ENCODE peak calls at places on chromosomes 4 and X, in seven cellular contexts. One of them, this sample, is unnamed.

GRCh38 chr4:79874197-79874596 is 198.8 kb downstream of the ANTXR2 start:
- DNase-seq in body of pancreas: no peak
- DNase-seq in A549: no peak
- DNase-seq in lung: no peak
- DNase-seq in GM23338: no peak
- DNase-seq in osteocyte: no peak
- DNase-seq in GM20000: no peak
- DNase-seq in this sample: no peak

GRCh38 chr4:25861422-25861926 is 1.3 kb downstream of the SEL1L3 start:
- DNase-seq in lung: no peak
- DNase-seq in osteocyte: no peak
- DNase-seq in GM20000: no peak
- DNase-seq in GM23338: no peak
- DNase-seq in A549: no peak
- DNase-seq in body of pancreas: no peak
- DNase-seq in this sample: no peak

GRCh38 chr4:7389101-7389701 is 45.5 kb downstream of the PSAPL1 start:
- DNase-seq in GM20000: no peak
- DNase-seq in osteocyte: peak
- DNase-seq in GM23338: no peak
- DNase-seq in lung: no peak
- DNase-seq in body of pancreas: no peak
- DNase-seq in A549: no peak
- DNase-seq in this sample: no peak

GRCh38 chr4:164531336-164531735 is 222.6 kb upstream of the SMIM31 start:
- DNase-seq in body of pancreas: no peak
- DNase-seq in GM20000: no peak
- DNase-seq in GM23338: no peak
- DNase-seq in osteocyte: no peak
- DNase-seq in lung: no peak
- DNase-seq in A549: no peak
- DNase-seq in this sample: no peak

GRCh38 chr4:148143174-148143573 is 299.0 kb downstream of the NR3C2 start:
- DNase-seq in lung: no peak
- DNase-seq in body of pancreas: no peak
- DNase-seq in GM23338: no peak
- DNase-seq in A549: no peak
- DNase-seq in osteocyte: no peak
- DNase-seq in GM20000: no peak
- DNase-seq in this sample: no peak

GRCh38 chrX:83829874-83830273 is 31.1 kb upstream of the CYLC1 start:
- DNase-seq in osteocyte: no peak
- DNase-seq in lung: no peak
- DNase-seq in GM23338: no peak
- DNase-seq in GM20000: no peak
- DNase-seq in body of pancreas: no peak
- DNase-seq in A549: no peak
- DNase-seq in this sample: no peak

GRCh38 chr4:818106-818921 is 7.6 kb downstream of the CPLX1 start:
- DNase-seq in A549: no peak
- DNase-seq in osteocyte: no peak
- DNase-seq in body of pancreas: no peak
- DNase-seq in GM23338: no peak
- DNase-seq in GM20000: no peak
- DNase-seq in lung: no peak
- DNase-seq in this sample: no peak

GRCh38 chr4:113534698-113535097 is 226.8 kb downstream of the CAMK2D start:
- DNase-seq in GM23338: no peak
- DNase-seq in osteocyte: no peak
- DNase-seq in body of pancreas: no peak
- DNase-seq in lung: no peak
- DNase-seq in A549: no peak
- DNase-seq in GM20000: no peak
- DNase-seq in this sample: no peak

GRCh38 chr4:40289366-40290188 is 45.6 kb upstream of the CHRNA9 start:
- DNase-seq in lung: no peak
- DNase-seq in A549: no peak
- DNase-seq in body of pancreas: no peak
- DNase-seq in osteocyte: no peak
- DNase-seq in GM23338: no peak
- DNase-seq in GM20000: no peak
- DNase-seq in this sample: no peak

GRCh38 chrX:72644946-72645345 is 69.2 kb downstream of the PHKA1 start:
- DNase-seq in osteocyte: no peak
- DNase-seq in body of pancreas: peak
- DNase-seq in lung: no peak
- DNase-seq in GM23338: no peak
- DNase-seq in GM20000: no peak
- DNase-seq in A549: no peak
- DNase-seq in this sample: no peak

GRCh38 chr4:3291969-3292570 is 751 bp upstream of the RGS12 start:
- DNase-seq in GM20000: no peak
- DNase-seq in lung: peak
- DNase-seq in A549: peak
- DNase-seq in body of pancreas: peak
- DNase-seq in osteocyte: peak
- DNase-seq in GM23338: peak
- DNase-seq in this sample: no peak

GRCh38 chrX:34770511-34770910 is 113.4 kb upstream of the TMEM47 start:
- DNase-seq in A549: no peak
- DNase-seq in lung: no peak
- DNase-seq in osteocyte: no peak
- DNase-seq in GM20000: no peak
- DNase-seq in body of pancreas: no peak
- DNase-seq in GM23338: no peak
- DNase-seq in this sample: no peak

GRCh38 chrX:46965125-46965758 is 53.0 kb downstream of the JADE3 start:
- DNase-seq in GM20000: no peak
- DNase-seq in osteocyte: no peak
- DNase-seq in A549: no peak
- DNase-seq in body of pancreas: no peak
- DNase-seq in GM23338: no peak
- DNase-seq in lung: no peak
- DNase-seq in this sample: no peak

GRCh38 chr4:38601244-38601915 is 62.6 kb upstream of the KLF3 start:
- DNase-seq in GM20000: no peak
- DNase-seq in osteocyte: peak
- DNase-seq in body of pancreas: peak
- DNase-seq in A549: no peak
- DNase-seq in lung: peak
- DNase-seq in GM23338: no peak
- DNase-seq in this sample: no peak

GRCh38 chr4:48329976-48330375 is 11.4 kb upstream of the SLAIN2 start:
- DNase-seq in body of pancreas: no peak
- DNase-seq in osteocyte: no peak
- DNase-seq in A549: no peak
- DNase-seq in GM20000: no peak
- DNase-seq in lung: no peak
- DNase-seq in GM23338: no peak
- DNase-seq in this sample: no peak

GRCh38 chr4:79913581-79913980 is 159.4 kb downstream of the ANTXR2 start:
- DNase-seq in body of pancreas: no peak
- DNase-seq in A549: no peak
- DNase-seq in GM20000: no peak
- DNase-seq in GM23338: no peak
- DNase-seq in lung: no peak
- DNase-seq in osteocyte: no peak
- DNase-seq in this sample: no peak

GRCh38 chr4:54746228-54746627 is 88.5 kb downstream of the KIT start:
- DNase-seq in GM20000: no peak
- DNase-seq in lung: no peak
- DNase-seq in body of pancreas: no peak
- DNase-seq in osteocyte: no peak
- DNase-seq in A549: no peak
- DNase-seq in GM23338: no peak
- DNase-seq in this sample: no peak

GRCh38 chr4:92231511-92231910 is 72.3 kb upstream of the GRID2 start:
- DNase-seq in body of pancreas: no peak
- DNase-seq in GM20000: no peak
- DNase-seq in lung: no peak
- DNase-seq in A549: no peak
- DNase-seq in osteocyte: no peak
- DNase-seq in GM23338: no peak
- DNase-seq in this sample: no peak

GRCh38 chr4:21888195-21888976 is 60.2 kb downstream of the KCNIP4 start:
- DNase-seq in A549: no peak
- DNase-seq in body of pancreas: no peak
- DNase-seq in GM20000: peak
- DNase-seq in GM23338: no peak
- DNase-seq in osteocyte: no peak
- DNase-seq in lung: no peak
- DNase-seq in this sample: no peak

GRCh38 chr4:185559913-185560281 is 24.6 kb upstream of the PDLIM3 start:
- DNase-seq in GM23338: no peak
- DNase-seq in lung: no peak
- DNase-seq in A549: no peak
- DNase-seq in osteocyte: peak
- DNase-seq in GM20000: no peak
- DNase-seq in body of pancreas: peak
- DNase-seq in this sample: no peak

GRCh38 chrX:107272431-107272921 is 66.1 kb downstream of the DNAAF6 start:
- DNase-seq in GM20000: no peak
- DNase-seq in lung: no peak
- DNase-seq in body of pancreas: peak
- DNase-seq in A549: peak
- DNase-seq in GM23338: peak
- DNase-seq in osteocyte: no peak
- DNase-seq in this sample: no peak

GRCh38 chrX:68880846-68881513 is 52.2 kb downstream of the EFNB1 start:
- DNase-seq in body of pancreas: no peak
- DNase-seq in lung: no peak
- DNase-seq in GM20000: no peak
- DNase-seq in osteocyte: no peak
- DNase-seq in A549: no peak
- DNase-seq in GM23338: peak
- DNase-seq in this sample: no peak

GRCh38 chr4:3073158-3074077 is 920 bp downstream of the HTT-AS start:
- DNase-seq in body of pancreas: no peak
- DNase-seq in GM20000: no peak
- DNase-seq in lung: peak
- DNase-seq in osteocyte: no peak
- DNase-seq in GM23338: peak
- DNase-seq in A549: no peak
- DNase-seq in this sample: no peak

GRCh38 chr4:106707776-106708603 is 328.1 kb downstream of the DKK2 start:
- DNase-seq in GM23338: no peak
- DNase-seq in osteocyte: no peak
- DNase-seq in body of pancreas: no peak
- DNase-seq in A549: no peak
- DNase-seq in GM20000: no peak
- DNase-seq in lung: no peak
- DNase-seq in this sample: no peak

GRCh38 chr4:105387466-105387865 is 86.4 kb downstream of the PPA2 start:
- DNase-seq in GM20000: no peak
- DNase-seq in A549: no peak
- DNase-seq in osteocyte: no peak
- DNase-seq in body of pancreas: no peak
- DNase-seq in GM23338: no peak
- DNase-seq in lung: no peak
- DNase-seq in this sample: no peak

GRCh38 chr4:87848622-87849351 is 16.0 kb downstream of the MEPE start:
- DNase-seq in body of pancreas: peak
- DNase-seq in osteocyte: no peak
- DNase-seq in lung: peak
- DNase-seq in GM23338: peak
- DNase-seq in A549: peak
- DNase-seq in GM20000: peak
- DNase-seq in this sample: no peak

GRCh38 chr4:151067316-151067715 is 32.1 kb upstream of the RPS3A start:
- DNase-seq in GM23338: no peak
- DNase-seq in A549: no peak
- DNase-seq in GM20000: no peak
- DNase-seq in osteocyte: no peak
- DNase-seq in body of pancreas: no peak
- DNase-seq in lung: no peak
- DNase-seq in this sample: no peak

GRCh38 chrX:2351999-2352995 is 148.5 kb downstream of the DHRSX start:
- DNase-seq in A549: peak
- DNase-seq in osteocyte: no peak
- DNase-seq in GM20000: no peak
- DNase-seq in lung: no peak
- DNase-seq in GM23338: no peak
- DNase-seq in body of pancreas: no peak
- DNase-seq in this sample: no peak

GRCh38 chr4:172578712-172579111 is 589.9 kb upstream of the GALNT7 start:
- DNase-seq in lung: no peak
- DNase-seq in osteocyte: no peak
- DNase-seq in GM23338: no peak
- DNase-seq in body of pancreas: no peak
- DNase-seq in GM20000: no peak
- DNase-seq in A549: no peak
- DNase-seq in this sample: no peak

GRCh38 chr4:104860227-104861123 is 286.2 kb upstream of the TET2 start:
- DNase-seq in GM23338: peak
- DNase-seq in GM20000: peak
- DNase-seq in lung: peak
- DNase-seq in A549: peak
- DNase-seq in body of pancreas: peak
- DNase-seq in osteocyte: no peak
- DNase-seq in this sample: no peak

GRCh38 chrX:77668391-77669237 is 117.4 kb downstream of the ATRX start:
- DNase-seq in osteocyte: no peak
- DNase-seq in A549: peak
- DNase-seq in body of pancreas: no peak
- DNase-seq in lung: no peak
- DNase-seq in GM23338: no peak
- DNase-seq in GM20000: no peak
- DNase-seq in this sample: no peak

GRCh38 chr4:124183926-124184325 is 528.6 kb downstream of the ANKRD50 start:
- DNase-seq in GM23338: no peak
- DNase-seq in body of pancreas: no peak
- DNase-seq in A549: no peak
- DNase-seq in lung: no peak
- DNase-seq in osteocyte: no peak
- DNase-seq in GM20000: no peak
- DNase-seq in this sample: no peak

GRCh38 chr4:164956766-164957643 is 20.5 kb downstream of the TRIM61 start:
- DNase-seq in body of pancreas: peak
- DNase-seq in lung: peak
- DNase-seq in osteocyte: no peak
- DNase-seq in GM23338: peak
- DNase-seq in GM20000: peak
- DNase-seq in A549: peak
- DNase-seq in this sample: no peak